ENCODE peak calls at places on chromosomes 2 and 18, in five cellular contexts. Z is GM23248; K is naive thymus-derived CD4-positive, alpha-beta T cell; R is sigmoid colon; I is Peyer's patch. S is an unnamed sample. For H3K27me3 and H3K4me1, the result is how much of the 10 kb centered on the place peaks cover.

GRCh38 chr2:176814740-176815367 is 397.7 kb upstream of the HNRNPA3 start:
- DNase-seq in Z (peak), K (no peak), R (no peak), I (no peak), S (peak)

GRCh38 chr2:142803158-142803557 is 74.3 kb upstream of the KYNU start:
- DNase-seq in Z (no peak), K (no peak), R (no peak), I (no peak), S (no peak)

GRCh38 chr2:234673961-234674759 is 177.3 kb upstream of the ARL4C start:
- DNase-seq in Z (peak), K (no peak), R (no peak), I (no peak), S (no peak)

GRCh38 chr2:148614332-148615049 is 30.1 kb upstream of the EPC2 start:
- DNase-seq in Z (peak), K (no peak), R (no peak), I (no peak), S (peak)

GRCh38 chr18:35998967-35999366 is 26.5 kb downstream of the RMP24 start:
- DNase-seq in Z (peak), K (no peak), R (no peak), I (no peak), S (no peak)

GRCh38 chr2:207796585-207797350 is 27.1 kb upstream of the FZD5 start:
- DNase-seq in Z (no peak), K (no peak), R (no peak), I (peak), S (no peak)

GRCh38 chr18:50138181-50139064 is 56.5 kb downstream of the MYO5B start:
- DNase-seq in Z (no peak), K (no peak), R (no peak), I (no peak), S (no peak)

GRCh38 chr2:157777425-157777824 is 98.7 kb downstream of the ACVR1 start:
- DNase-seq in Z (peak), K (peak), R (no peak), I (peak), S (no peak)

GRCh38 chr2:189959450-189959849 is 103.1 kb downstream of the MSTN start:
- DNase-seq in Z (no peak), K (no peak), R (no peak), I (no peak), S (no peak)

GRCh38 chr18:43627833-43628370 is 350.6 kb upstream of the SYT4 start:
- DNase-seq in Z (no peak), K (no peak), R (no peak), I (no peak), S (no peak)

GRCh38 chr2:233400341-233400740 is 46.0 kb downstream of the DGKD start:
- DNase-seq in Z (no peak), K (no peak), R (no peak), I (peak), S (no peak)

GRCh38 chr2:155930312-155930711 is 402.2 kb downstream of the NR4A2 start:
- DNase-seq in Z (no peak), K (no peak), R (no peak), I (no peak), S (no peak)

GRCh38 chr2:216341151-216341550 is 31.1 kb downstream of the MARCHF4 start:
- DNase-seq in Z (peak), K (no peak), R (no peak), I (no peak), S (no peak)

DNA sequence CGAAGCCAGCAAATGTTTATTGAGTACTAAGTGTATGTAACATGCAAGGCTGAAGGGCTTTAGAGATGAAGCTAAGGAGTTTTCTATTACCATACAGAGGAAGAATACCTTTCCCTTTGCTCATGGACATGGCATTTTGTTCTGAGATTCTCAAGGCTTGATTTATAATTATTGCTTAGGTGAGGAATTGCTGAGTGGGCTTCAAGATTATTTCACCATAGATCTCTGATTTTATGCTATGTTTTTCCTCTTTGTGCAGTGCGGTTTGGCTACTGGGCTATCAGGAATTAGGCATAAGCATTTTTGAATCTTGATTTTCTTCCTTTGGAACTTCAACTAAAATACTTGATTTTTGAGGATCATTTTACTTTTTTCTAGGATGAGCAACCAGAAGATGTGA is 42.5 kb downstream of the VRK2 start:
- DNase-seq in Z (peak), K (no peak), R (no peak), I (no peak), S (no peak)
- H3K27ac ChIP-seq in Z (no peak), K (no peak), R (no peak), I (no peak), S (no peak)

DNA sequence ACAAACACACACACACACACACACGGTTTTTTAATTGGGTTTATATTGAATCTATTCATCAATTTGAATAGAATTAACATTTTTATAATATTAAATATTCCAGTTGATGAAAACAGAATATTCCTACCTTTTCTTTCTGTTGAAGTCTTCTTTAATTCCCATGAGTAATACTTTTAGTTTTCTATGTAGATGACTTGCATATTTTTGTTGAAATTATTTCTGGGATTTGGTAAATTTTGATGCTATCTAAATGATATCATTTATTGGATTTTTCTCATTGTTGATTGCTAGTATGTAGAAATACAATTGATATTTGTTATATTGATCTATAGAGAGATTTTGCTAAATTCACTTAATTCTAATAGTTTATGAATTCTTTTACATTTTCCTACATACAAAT is 12.8 kb upstream of the TCF7L1 start:
- DNase-seq in Z (no peak), K (no peak), R (no peak), I (no peak), S (no peak)
- H3K27me3 ChIP-seq in Z (under half), K (under half), R (under half), I (under half), S (under half)

DNA sequence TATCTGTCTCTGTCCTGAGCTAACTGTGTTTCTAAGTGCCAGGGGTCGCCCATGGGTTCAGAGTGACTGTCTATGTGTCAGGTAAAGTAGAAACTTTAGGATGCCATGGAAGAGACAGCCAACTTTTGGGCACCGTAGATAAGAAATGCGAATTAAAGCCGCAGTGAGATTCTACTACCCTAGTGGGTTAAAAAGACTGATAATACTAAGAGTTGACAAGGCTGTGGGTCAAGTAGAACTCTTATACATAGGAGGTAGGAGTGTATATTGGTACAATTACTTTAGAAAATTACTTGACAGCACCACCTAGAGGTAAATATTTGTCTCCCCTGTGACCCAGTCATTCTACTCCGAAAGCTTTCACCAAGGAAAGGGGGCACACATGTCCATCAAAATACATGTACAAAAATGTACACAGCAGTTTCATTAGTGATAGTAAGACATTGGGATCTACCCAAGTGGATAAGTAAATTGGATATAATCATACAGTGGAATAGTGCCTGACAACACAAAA is 371.3 kb downstream of the SLC4A3 start:
- DNase-seq in Z (no peak), K (no peak), R (no peak), I (no peak), S (no peak)
- H3K4me1 ChIP-seq in Z (under half), K (under half), R (under half), I (under half), S (under half)

GRCh38 chr18:708096-708495 is 4.3 kb downstream of the ENOSF1 start:
- DNase-seq in Z (no peak), K (no peak), R (no peak), I (no peak), S (no peak)

GRCh38 chr18:697771-698170 is 14.7 kb downstream of the ENOSF1 start:
- DNase-seq in Z (no peak), K (no peak), R (no peak), I (no peak), S (peak)

GRCh38 chr18:702957-703659 is 9.3 kb downstream of the ENOSF1 start:
- DNase-seq in Z (peak), K (no peak), R (no peak), I (no peak), S (peak)

GRCh38 chr18:706438-706837 is 6.0 kb downstream of the ENOSF1 start:
- DNase-seq in Z (no peak), K (no peak), R (no peak), I (no peak), S (no peak)

DNA sequence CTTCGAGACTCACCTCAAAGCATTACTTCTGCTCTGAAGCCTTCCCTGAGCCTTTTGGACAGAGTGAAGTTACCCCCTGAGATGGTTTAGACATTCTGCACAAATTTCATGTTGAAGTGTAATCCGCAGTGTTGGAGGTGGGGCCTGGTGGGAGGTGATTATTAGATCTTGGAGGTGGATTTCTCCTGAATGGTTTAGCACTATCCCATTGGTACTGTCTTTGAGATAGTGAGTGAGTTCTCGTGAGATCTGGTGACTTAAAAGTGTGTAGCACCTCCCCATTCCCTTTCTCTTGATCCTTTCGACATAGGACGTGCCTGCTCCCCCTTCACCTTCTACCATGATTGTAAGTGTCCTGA is 8.8 kb downstream of the ENOSF1 start:
- DNase-seq in Z (no peak), K (no peak), R (no peak), I (no peak), S (no peak)
- H3K27ac ChIP-seq in Z (peak), K (no peak), R (peak), I (no peak), S (peak)